ENCODE peak calls at places on chromosome 12, in eight cellular contexts. D, P, C, I, X, L, T and S are unnamed samples.

GRCh38 chr12:29863665-29864064 is 79.9 kb upstream of the TMTC1 start:
- DNase-seq in C (no peak), L (no peak), P (no peak), I (no peak), X (no peak), T (no peak), D (no peak), S (no peak)

GRCh38 chr12:126337556-126337955 is 1272.3 kb downstream of the AACS start:
- DNase-seq in C (no peak), L (no peak), D (no peak), I (no peak), T (no peak), P (no peak), X (peak; percentile 0), S (peak; percentile 0)

GRCh38 chr12:93745304-93745703 is 68.1 kb downstream of the CRADD start:
- DNase-seq in T (no peak), P (no peak), I (no peak), C (no peak), D (no peak), X (no peak), L (no peak), S (no peak)

GRCh38 chr12:100460702-100461101 is 13.0 kb upstream of the NR1H4 start:
- DNase-seq in T (no peak), L (no peak), X (no peak), I (no peak), D (no peak), C (no peak), P (no peak), S (no peak)

GRCh38 chr12:2267624-2268477 is 215.1 kb downstream of the CACNA1C start:
- DNase-seq in C (no peak), I (no peak), T (no peak), D (no peak), P (no peak), L (no peak), X (no peak), S (peak; percentile 67)

GRCh38 chr12:44476683-44477082 is 399.4 kb downstream of the NELL2 start:
- DNase-seq in D (no peak), I (no peak), P (no peak), T (no peak), L (no peak), X (no peak), C (no peak), S (no peak)

GRCh38 chr12:89453579-89453978 is 71.0 kb downstream of the GALNT4 start:
- DNase-seq in X (peak; percentile 46), L (no peak), T (no peak), D (no peak), C (no peak), P (no peak), I (no peak), S (no peak)

GRCh38 chr12:85280138-85280983 is at the start of gene ALX1:
- DNase-seq in T (no peak), P (no peak), X (no peak), C (peak; percentile 9), I (no peak), L (no peak), D (no peak), S (no peak)

GRCh38 chr12:93875157-93875556 is 198.0 kb downstream of the CRADD start:
- DNase-seq in X (no peak), I (no peak), P (no peak), D (no peak), L (no peak), T (no peak), C (no peak), S (no peak)

GRCh38 chr12:6375269-6376078 is at the start of gene SCNN1A:
- DNase-seq in X (no peak), D (no peak), L (no peak), C (peak; percentile 86), P (no peak), I (no peak), T (peak; percentile 88), S (no peak)

GRCh38 chr12:12899530-12900380 is 8.4 kb downstream of the GPRC5A start:
- DNase-seq in D (no peak), X (peak; percentile 94), C (no peak), I (no peak), L (no peak), P (no peak), T (no peak), S (peak; percentile 95)

GRCh38 chr12:108313236-108313608 is 25.9 kb downstream of the CMKLR1 start:
- DNase-seq in C (no peak), D (no peak), L (no peak), T (no peak), P (no peak), I (no peak), X (no peak), S (no peak)

GRCh38 chr12:67681145-67681778 is 32.7 kb downstream of the DYRK2 start:
- DNase-seq in L (no peak), T (no peak), P (no peak), C (no peak), X (peak; percentile 89), I (no peak), D (no peak), S (peak; percentile 90)

GRCh38 chr12:109435428-109436180 is 41.5 kb downstream of the KCTD10 start:
- DNase-seq in D (no peak), L (no peak), P (no peak), C (no peak), T (no peak), X (no peak), I (no peak), S (no peak)

GRCh38 chr12:21065845-21066244 is 65.1 kb upstream of the SLCO1B1 start:
- DNase-seq in D (no peak), X (no peak), C (no peak), T (no peak), I (peak; percentile 18), P (no peak), L (no peak), S (no peak)

GRCh38 chr12:1993341-1993740 is 10.9 kb downstream of the DCP1B start:
- DNase-seq in C (no peak), X (peak; percentile 88), D (no peak), L (no peak), T (no peak), P (no peak), I (peak; percentile 64), S (peak; percentile 40)

GRCh38 chr12:26317942-26318565 is 122.7 kb downstream of the SSPN start:
- DNase-seq in I (peak; percentile 26), T (no peak), C (no peak), P (no peak), L (no peak), D (no peak), X (no peak), S (peak; percentile 86)

GRCh38 chr12:75837700-75838099 is 193.9 kb downstream of the PHLDA1 start:
- DNase-seq in P (no peak), I (no peak), T (no peak), L (no peak), C (no peak), D (no peak), X (no peak), S (no peak)

GRCh38 chr12:59570134-59570533 is 25.7 kb upstream of the SLC16A7 start:
- DNase-seq in L (no peak), T (no peak), P (no peak), I (no peak), C (no peak), X (no peak), D (no peak), S (peak; percentile 57)

GRCh38 chr12:124756151-124756550 is 107.5 kb downstream of the SCARB1 start:
- DNase-seq in L (no peak), I (no peak), P (no peak), X (no peak), D (no peak), C (no peak), T (no peak), S (no peak)

GRCh38 chr12:112309797-112310196 is 72.4 kb downstream of the HECTD4 start:
- DNase-seq in L (no peak), D (no peak), T (no peak), P (no peak), C (no peak), I (no peak), X (no peak), S (no peak)

GRCh38 chr12:46153267-46153872 is 115.5 kb downstream of the SLC38A1 start:
- DNase-seq in L (no peak), C (no peak), I (peak; percentile 18), T (peak; percentile 22), X (no peak), P (no peak), D (no peak), S (no peak)

GRCh38 chr12:10601860-10602259 is 11.5 kb downstream of the MAGOHB start:
- DNase-seq in I (no peak), P (no peak), T (no peak), X (no peak), L (no peak), D (no peak), C (no peak), S (no peak)

GRCh38 chr12:41992692-41993215 is 151.9 kb downstream of the GXYLT1 start:
- DNase-seq in I (no peak), P (no peak), X (no peak), D (no peak), C (no peak), T (no peak), L (no peak), S (no peak)

GRCh38 chr12:109291531-109292341 is 17.3 kb downstream of the FOXN4 start:
- DNase-seq in C (peak; percentile 46), T (peak; percentile 99), X (no peak), L (no peak), P (no peak), I (no peak), D (no peak), S (no peak)

GRCh38 chr12:77220586-77220985 is 155.2 kb upstream of the E2F7 start:
- DNase-seq in D (no peak), P (no peak), X (no peak), L (no peak), T (no peak), I (no peak), C (no peak), S (no peak)